ENCODE peak calls at places on chromosomes 1 and 21, in eight cellular contexts. One of them, this sample, is unnamed.

GRCh38 chr1:76635784-76636183 is 231.5 kb upstream of the ST6GALNAC5 start:
- DNase-seq in OCI-LY7: no peak
- DNase-seq in progenitor cell of endocrine pancreas: no peak
- DNase-seq in fibroblast of lung: no peak
- DNase-seq in cardiac muscle cell: no peak
- DNase-seq in lower lobe of right lung: no peak
- DNase-seq in Peyer's patch: no peak
- DNase-seq in lower leg skin: no peak
- DNase-seq in this sample: no peak

GRCh38 chr1:16073490-16074104 is at the start of gene FAM131C:
- DNase-seq in Peyer's patch: peak
- DNase-seq in progenitor cell of endocrine pancreas: peak
- DNase-seq in lower lobe of right lung: no peak
- DNase-seq in fibroblast of lung: no peak
- DNase-seq in OCI-LY7: peak
- DNase-seq in lower leg skin: no peak
- DNase-seq in cardiac muscle cell: peak
- DNase-seq in this sample: peak

GRCh38 chr1:76901158-76901767 is 34.0 kb downstream of the ST6GALNAC5 start:
- DNase-seq in OCI-LY7: peak
- DNase-seq in lower leg skin: no peak
- DNase-seq in Peyer's patch: no peak
- DNase-seq in cardiac muscle cell: peak
- DNase-seq in progenitor cell of endocrine pancreas: peak
- DNase-seq in fibroblast of lung: peak
- DNase-seq in lower lobe of right lung: no peak
- DNase-seq in this sample: no peak

GRCh38 chr21:45220714-45221113 is 67.0 kb downstream of the POFUT2 start:
- DNase-seq in fibroblast of lung: no peak
- DNase-seq in progenitor cell of endocrine pancreas: no peak
- DNase-seq in Peyer's patch: no peak
- DNase-seq in cardiac muscle cell: no peak
- DNase-seq in lower lobe of right lung: no peak
- DNase-seq in OCI-LY7: no peak
- DNase-seq in lower leg skin: no peak
- DNase-seq in this sample: no peak

GRCh38 chr1:1629430-1630190 is 2.4 kb upstream of the MMP23B start:
- DNase-seq in OCI-LY7: peak
- DNase-seq in fibroblast of lung: no peak
- DNase-seq in Peyer's patch: peak
- DNase-seq in cardiac muscle cell: no peak
- DNase-seq in lower leg skin: no peak
- DNase-seq in progenitor cell of endocrine pancreas: no peak
- DNase-seq in lower lobe of right lung: peak
- DNase-seq in this sample: peak

GRCh38 chr21:39083377-39084008 is 99.8 kb downstream of the PSMG1 start:
- DNase-seq in cardiac muscle cell: no peak
- DNase-seq in lower lobe of right lung: peak
- DNase-seq in lower leg skin: peak
- DNase-seq in progenitor cell of endocrine pancreas: no peak
- DNase-seq in fibroblast of lung: no peak
- DNase-seq in OCI-LY7: no peak
- DNase-seq in Peyer's patch: no peak
- DNase-seq in this sample: no peak

GRCh38 chr1:204001166-204001901 is 71.6 kb upstream of the SOX13 start:
- DNase-seq in lower lobe of right lung: no peak
- DNase-seq in OCI-LY7: no peak
- DNase-seq in Peyer's patch: no peak
- DNase-seq in fibroblast of lung: no peak
- DNase-seq in cardiac muscle cell: no peak
- DNase-seq in lower leg skin: no peak
- DNase-seq in progenitor cell of endocrine pancreas: no peak
- DNase-seq in this sample: no peak

GRCh38 chr1:33008051-33008914 is 28.4 kb downstream of the AK2 start:
- DNase-seq in Peyer's patch: no peak
- DNase-seq in lower leg skin: no peak
- DNase-seq in lower lobe of right lung: peak
- DNase-seq in fibroblast of lung: no peak
- DNase-seq in OCI-LY7: no peak
- DNase-seq in cardiac muscle cell: peak
- DNase-seq in progenitor cell of endocrine pancreas: no peak
- DNase-seq in this sample: no peak

GRCh38 chr1:243280571-243281129 is 24.8 kb downstream of the SDCCAG8 start:
- DNase-seq in cardiac muscle cell: no peak
- DNase-seq in fibroblast of lung: no peak
- DNase-seq in OCI-LY7: no peak
- DNase-seq in Peyer's patch: no peak
- DNase-seq in progenitor cell of endocrine pancreas: no peak
- DNase-seq in lower leg skin: no peak
- DNase-seq in lower lobe of right lung: no peak
- DNase-seq in this sample: no peak

GRCh38 chr1:172135923-172136610 is 284.4 kb upstream of the C1orf105 start:
- DNase-seq in cardiac muscle cell: no peak
- DNase-seq in fibroblast of lung: peak
- DNase-seq in progenitor cell of endocrine pancreas: no peak
- DNase-seq in lower lobe of right lung: no peak
- DNase-seq in OCI-LY7: no peak
- DNase-seq in lower leg skin: no peak
- DNase-seq in Peyer's patch: no peak
- DNase-seq in this sample: no peak

GRCh38 chr1:52726265-52727113 is at the start of gene ZYG11B:
- DNase-seq in lower leg skin: peak
- DNase-seq in fibroblast of lung: peak
- DNase-seq in cardiac muscle cell: peak
- DNase-seq in Peyer's patch: peak
- DNase-seq in progenitor cell of endocrine pancreas: peak
- DNase-seq in lower lobe of right lung: peak
- DNase-seq in OCI-LY7: peak
- DNase-seq in this sample: peak

GRCh38 chr21:26099610-26100219 is 70.9 kb downstream of the APP start:
- DNase-seq in Peyer's patch: no peak
- DNase-seq in OCI-LY7: no peak
- DNase-seq in lower leg skin: no peak
- DNase-seq in progenitor cell of endocrine pancreas: no peak
- DNase-seq in lower lobe of right lung: no peak
- DNase-seq in fibroblast of lung: no peak
- DNase-seq in cardiac muscle cell: no peak
- DNase-seq in this sample: no peak

GRCh38 chr1:147281950-147282349 is 39.5 kb downstream of the CHD1L start:
- DNase-seq in fibroblast of lung: no peak
- DNase-seq in lower leg skin: no peak
- DNase-seq in Peyer's patch: no peak
- DNase-seq in OCI-LY7: no peak
- DNase-seq in cardiac muscle cell: no peak
- DNase-seq in lower lobe of right lung: no peak
- DNase-seq in progenitor cell of endocrine pancreas: no peak
- DNase-seq in this sample: no peak

GRCh38 chr21:43331962-43332458 is 94.9 kb downstream of the SIK1 start:
- DNase-seq in OCI-LY7: no peak
- DNase-seq in lower lobe of right lung: peak
- DNase-seq in progenitor cell of endocrine pancreas: no peak
- DNase-seq in cardiac muscle cell: no peak
- DNase-seq in Peyer's patch: no peak
- DNase-seq in lower leg skin: no peak
- DNase-seq in fibroblast of lung: peak
- DNase-seq in this sample: no peak

GRCh38 chr1:38114231-38114630 is 67.6 kb upstream of the POU3F1 start:
- DNase-seq in lower leg skin: peak
- DNase-seq in Peyer's patch: peak
- DNase-seq in fibroblast of lung: peak
- DNase-seq in lower lobe of right lung: no peak
- DNase-seq in cardiac muscle cell: no peak
- DNase-seq in progenitor cell of endocrine pancreas: no peak
- DNase-seq in OCI-LY7: no peak
- DNase-seq in this sample: no peak

GRCh38 chr1:43934279-43934985 is 831 bp downstream of the ARTN start:
- DNase-seq in lower lobe of right lung: peak
- DNase-seq in progenitor cell of endocrine pancreas: peak
- DNase-seq in lower leg skin: no peak
- DNase-seq in OCI-LY7: peak
- DNase-seq in cardiac muscle cell: peak
- DNase-seq in Peyer's patch: peak
- DNase-seq in fibroblast of lung: peak
- DNase-seq in this sample: peak

GRCh38 chr1:197451424-197451823 is 183.4 kb downstream of the CRB1 start:
- DNase-seq in Peyer's patch: no peak
- DNase-seq in lower lobe of right lung: no peak
- DNase-seq in OCI-LY7: no peak
- DNase-seq in fibroblast of lung: no peak
- DNase-seq in progenitor cell of endocrine pancreas: no peak
- DNase-seq in cardiac muscle cell: no peak
- DNase-seq in lower leg skin: no peak
- DNase-seq in this sample: no peak

GRCh38 chr1:108814343-108815125 is 42.4 kb downstream of the AKNAD1 start:
- DNase-seq in fibroblast of lung: peak
- DNase-seq in progenitor cell of endocrine pancreas: no peak
- DNase-seq in Peyer's patch: no peak
- DNase-seq in lower lobe of right lung: no peak
- DNase-seq in cardiac muscle cell: no peak
- DNase-seq in OCI-LY7: no peak
- DNase-seq in lower leg skin: no peak
- DNase-seq in this sample: no peak

GRCh38 chr1:156897078-156897825 is 3.7 kb downstream of the PEAR1 start:
- DNase-seq in OCI-LY7: no peak
- DNase-seq in cardiac muscle cell: no peak
- DNase-seq in Peyer's patch: no peak
- DNase-seq in lower lobe of right lung: no peak
- DNase-seq in progenitor cell of endocrine pancreas: no peak
- DNase-seq in fibroblast of lung: peak
- DNase-seq in lower leg skin: no peak
- DNase-seq in this sample: no peak

DNA sequence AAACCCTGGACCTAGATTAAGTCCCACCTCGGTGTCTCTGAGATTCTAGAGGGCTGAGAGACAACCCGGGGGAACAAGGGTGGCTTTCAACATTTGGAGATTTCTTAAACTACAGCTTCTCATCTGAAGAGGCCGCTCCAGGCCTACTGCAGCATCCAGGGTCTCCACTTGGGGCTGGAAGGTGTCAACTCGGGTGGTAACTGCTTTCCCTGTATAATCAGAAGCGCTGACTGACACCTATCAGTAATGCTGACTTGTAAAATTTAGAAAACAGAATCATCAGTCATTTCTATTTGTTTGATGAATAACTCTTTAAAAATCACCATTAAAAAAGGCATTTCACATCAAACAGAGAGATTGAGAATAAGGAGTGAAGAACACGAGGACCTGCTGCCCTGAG is 226.0 kb downstream of the PBX1 start:
- DNase-seq in OCI-LY7: no peak
- DNase-seq in progenitor cell of endocrine pancreas: no peak
- DNase-seq in fibroblast of lung: no peak
- DNase-seq in Peyer's patch: no peak
- DNase-seq in cardiac muscle cell: no peak
- DNase-seq in lower lobe of right lung: no peak
- DNase-seq in lower leg skin: no peak
- DNase-seq in this sample: no peak
- TF ChIP-seq CTCF in OCI-LY7: no peak
- TF ChIP-seq CTCF in progenitor cell of endocrine pancreas: no peak
- TF ChIP-seq CTCF in fibroblast of lung: no peak
- TF ChIP-seq CTCF in Peyer's patch: no peak
- TF ChIP-seq CTCF in cardiac muscle cell: no peak
- TF ChIP-seq CTCF in lower lobe of right lung: no peak
- TF ChIP-seq CTCF in lower leg skin: no peak
- TF ChIP-seq CTCF in this sample: no peak

GRCh38 chr21:36584980-36585940 is 105.3 kb upstream of the CLDN14 start:
- DNase-seq in OCI-LY7: peak
- DNase-seq in fibroblast of lung: no peak
- DNase-seq in Peyer's patch: no peak
- DNase-seq in lower lobe of right lung: no peak
- DNase-seq in lower leg skin: no peak
- DNase-seq in progenitor cell of endocrine pancreas: no peak
- DNase-seq in cardiac muscle cell: no peak
- DNase-seq in this sample: no peak
- TF ChIP-seq CTCF in OCI-LY7: peak
- TF ChIP-seq CTCF in fibroblast of lung: peak
- TF ChIP-seq CTCF in Peyer's patch: no peak
- TF ChIP-seq CTCF in lower lobe of right lung: no peak
- TF ChIP-seq CTCF in lower leg skin: no peak
- TF ChIP-seq CTCF in progenitor cell of endocrine pancreas: peak
- TF ChIP-seq CTCF in cardiac muscle cell: peak
- TF ChIP-seq CTCF in this sample: no peak

GRCh38 chr1:237677979-237678378 is 212.7 kb downstream of the ZP4 start:
- DNase-seq in lower lobe of right lung: no peak
- DNase-seq in fibroblast of lung: peak
- DNase-seq in Peyer's patch: no peak
- DNase-seq in lower leg skin: no peak
- DNase-seq in cardiac muscle cell: no peak
- DNase-seq in OCI-LY7: no peak
- DNase-seq in progenitor cell of endocrine pancreas: no peak
- DNase-seq in this sample: no peak
- TF ChIP-seq CTCF in lower lobe of right lung: no peak
- TF ChIP-seq CTCF in fibroblast of lung: peak
- TF ChIP-seq CTCF in Peyer's patch: peak
- TF ChIP-seq CTCF in lower leg skin: no peak
- TF ChIP-seq CTCF in cardiac muscle cell: peak
- TF ChIP-seq CTCF in OCI-LY7: peak
- TF ChIP-seq CTCF in progenitor cell of endocrine pancreas: peak
- TF ChIP-seq CTCF in this sample: no peak

GRCh38 chr1:24027838-24028468 is 47.8 kb upstream of the SRSF10 start:
- DNase-seq in progenitor cell of endocrine pancreas: no peak
- DNase-seq in lower leg skin: no peak
- DNase-seq in fibroblast of lung: peak
- DNase-seq in Peyer's patch: no peak
- DNase-seq in OCI-LY7: peak
- DNase-seq in cardiac muscle cell: peak
- DNase-seq in lower lobe of right lung: no peak
- DNase-seq in this sample: no peak
- TF ChIP-seq CTCF in progenitor cell of endocrine pancreas: peak
- TF ChIP-seq CTCF in lower leg skin: no peak
- TF ChIP-seq CTCF in fibroblast of lung: peak
- TF ChIP-seq CTCF in Peyer's patch: peak
- TF ChIP-seq CTCF in OCI-LY7: peak
- TF ChIP-seq CTCF in cardiac muscle cell: peak
- TF ChIP-seq CTCF in lower lobe of right lung: peak
- TF ChIP-seq CTCF in this sample: no peak